ENCODE peak calls at places on chromosomes 12 and 14, in nine cellular contexts. One of them, this sample, is unnamed. For H3K9me3, the result is how much of the 10 kb centered on the place peaks cover.

GRCh38 chr12:53530056-53530455 is 22.8 kb upstream of the NPFF start:
- DNase-seq in IMR-90: no peak
- DNase-seq in suprapubic skin: no peak
- DNase-seq in RWPE2: no peak
- DNase-seq in psoas muscle: no peak
- DNase-seq in A549: no peak
- DNase-seq in testis: no peak
- DNase-seq in PC-9: no peak
- DNase-seq in pancreas: no peak
- DNase-seq in this sample: no peak

GRCh38 chr12:126347421-126347820 is 1282.2 kb downstream of the AACS start:
- DNase-seq in IMR-90: no peak
- DNase-seq in suprapubic skin: no peak
- DNase-seq in RWPE2: no peak
- DNase-seq in psoas muscle: no peak
- DNase-seq in A549: no peak
- DNase-seq in testis: no peak
- DNase-seq in PC-9: no peak
- DNase-seq in pancreas: no peak
- DNase-seq in this sample: no peak

GRCh38 chr12:116172224-116172849 is 105.2 kb downstream of the MED13L start:
- DNase-seq in IMR-90: no peak
- DNase-seq in suprapubic skin: no peak
- DNase-seq in RWPE2: no peak
- DNase-seq in psoas muscle: no peak
- DNase-seq in A549: no peak
- DNase-seq in testis: no peak
- DNase-seq in PC-9: peak
- DNase-seq in pancreas: no peak
- DNase-seq in this sample: no peak

GRCh38 chr12:96719671-96720362 is 187.2 kb upstream of the NEDD1 start:
- DNase-seq in IMR-90: peak
- DNase-seq in suprapubic skin: no peak
- DNase-seq in RWPE2: no peak
- DNase-seq in psoas muscle: no peak
- DNase-seq in A549: no peak
- DNase-seq in testis: no peak
- DNase-seq in PC-9: no peak
- DNase-seq in pancreas: peak
- DNase-seq in this sample: no peak

GRCh38 chr14:68704736-68705720 is 87.8 kb downstream of the ZFP36L1 start:
- DNase-seq in IMR-90: peak
- DNase-seq in suprapubic skin: peak
- DNase-seq in RWPE2: no peak
- DNase-seq in psoas muscle: no peak
- DNase-seq in A549: no peak
- DNase-seq in testis: peak
- DNase-seq in PC-9: peak
- DNase-seq in pancreas: no peak
- DNase-seq in this sample: no peak

GRCh38 chr12:29198901-29199300 is 49.8 kb downstream of the FAR2 start:
- DNase-seq in IMR-90: no peak
- DNase-seq in suprapubic skin: no peak
- DNase-seq in RWPE2: no peak
- DNase-seq in psoas muscle: no peak
- DNase-seq in A549: no peak
- DNase-seq in testis: no peak
- DNase-seq in PC-9: no peak
- DNase-seq in pancreas: no peak
- DNase-seq in this sample: no peak

GRCh38 chr12:34402899-34403705 is 380.8 kb downstream of the ALG10 start:
- DNase-seq in IMR-90: no peak
- DNase-seq in suprapubic skin: peak
- DNase-seq in RWPE2: peak
- DNase-seq in psoas muscle: peak
- DNase-seq in A549: no peak
- DNase-seq in testis: peak
- DNase-seq in PC-9: no peak
- DNase-seq in pancreas: peak
- DNase-seq in this sample: peak

GRCh38 chr12:57887631-57888406 is 41.3 kb upstream of the CTDSP2 start:
- DNase-seq in IMR-90: peak
- DNase-seq in suprapubic skin: no peak
- DNase-seq in RWPE2: no peak
- DNase-seq in psoas muscle: no peak
- DNase-seq in A549: no peak
- DNase-seq in testis: no peak
- DNase-seq in PC-9: peak
- DNase-seq in pancreas: no peak
- DNase-seq in this sample: no peak

GRCh38 chr14:69049675-69050074 is 70.6 kb upstream of the ACTN1 start:
- DNase-seq in IMR-90: peak
- DNase-seq in suprapubic skin: no peak
- DNase-seq in RWPE2: no peak
- DNase-seq in psoas muscle: no peak
- DNase-seq in A549: no peak
- DNase-seq in testis: peak
- DNase-seq in PC-9: no peak
- DNase-seq in pancreas: no peak
- DNase-seq in this sample: no peak

GRCh38 chr12:12976366-12976765 is 23.7 kb downstream of the HEBP1 start:
- DNase-seq in IMR-90: peak
- DNase-seq in suprapubic skin: no peak
- DNase-seq in RWPE2: no peak
- DNase-seq in psoas muscle: no peak
- DNase-seq in A549: peak
- DNase-seq in testis: no peak
- DNase-seq in PC-9: no peak
- DNase-seq in pancreas: no peak
- DNase-seq in this sample: no peak

GRCh38 chr12:3204143-3204542 is 127.0 kb downstream of the TSPAN9 start:
- DNase-seq in IMR-90: no peak
- DNase-seq in suprapubic skin: no peak
- DNase-seq in RWPE2: no peak
- DNase-seq in psoas muscle: no peak
- DNase-seq in A549: no peak
- DNase-seq in testis: no peak
- DNase-seq in PC-9: no peak
- DNase-seq in pancreas: no peak
- DNase-seq in this sample: no peak

GRCh38 chr14:99242816-99243795 is 28.9 kb downstream of the BCL11B start:
- DNase-seq in IMR-90: no peak
- DNase-seq in suprapubic skin: no peak
- DNase-seq in RWPE2: no peak
- DNase-seq in psoas muscle: no peak
- DNase-seq in A549: no peak
- DNase-seq in testis: no peak
- DNase-seq in PC-9: no peak
- DNase-seq in pancreas: no peak
- DNase-seq in this sample: no peak

GRCh38 chr12:79710707-79711483 is 20.1 kb upstream of the PAWR start:
- DNase-seq in IMR-90: no peak
- DNase-seq in suprapubic skin: no peak
- DNase-seq in RWPE2: no peak
- DNase-seq in psoas muscle: no peak
- DNase-seq in A549: no peak
- DNase-seq in testis: no peak
- DNase-seq in PC-9: peak
- DNase-seq in pancreas: no peak
- DNase-seq in this sample: no peak

GRCh38 chr12:3069714-3070113 is 7.5 kb upstream of the TSPAN9 start:
- DNase-seq in IMR-90: no peak
- DNase-seq in suprapubic skin: no peak
- DNase-seq in RWPE2: no peak
- DNase-seq in psoas muscle: no peak
- DNase-seq in A549: no peak
- DNase-seq in testis: no peak
- DNase-seq in PC-9: no peak
- DNase-seq in pancreas: no peak
- DNase-seq in this sample: no peak

GRCh38 chr14:84399296-84399910 is 1130.5 kb upstream of the FLRT2 start:
- DNase-seq in IMR-90: no peak
- DNase-seq in suprapubic skin: no peak
- DNase-seq in RWPE2: no peak
- DNase-seq in psoas muscle: no peak
- DNase-seq in A549: no peak
- DNase-seq in testis: peak
- DNase-seq in PC-9: no peak
- DNase-seq in pancreas: no peak
- DNase-seq in this sample: no peak

GRCh38 chr14:105204206-105204930 is 23.3 kb upstream of the NUDT14 start:
- DNase-seq in IMR-90: no peak
- DNase-seq in suprapubic skin: no peak
- DNase-seq in RWPE2: no peak
- DNase-seq in psoas muscle: peak
- DNase-seq in A549: no peak
- DNase-seq in testis: peak
- DNase-seq in PC-9: peak
- DNase-seq in pancreas: peak
- DNase-seq in this sample: peak

GRCh38 chr14:92582706-92583452 is 69.3 kb downstream of the RIN3 start:
- DNase-seq in IMR-90: no peak
- DNase-seq in suprapubic skin: no peak
- DNase-seq in RWPE2: no peak
- DNase-seq in psoas muscle: no peak
- DNase-seq in A549: no peak
- DNase-seq in testis: no peak
- DNase-seq in PC-9: no peak
- DNase-seq in pancreas: no peak
- DNase-seq in this sample: no peak

GRCh38 chr14:103207038-103207403 is 83.8 kb downstream of the TNFAIP2 start:
- DNase-seq in IMR-90: no peak
- DNase-seq in suprapubic skin: peak
- DNase-seq in RWPE2: peak
- DNase-seq in psoas muscle: peak
- DNase-seq in A549: no peak
- DNase-seq in testis: peak
- DNase-seq in PC-9: peak
- DNase-seq in pancreas: peak
- DNase-seq in this sample: peak

GRCh38 chr14:105525861-105526780 is at the start of gene TMEM121:
- DNase-seq in IMR-90: no peak
- DNase-seq in suprapubic skin: peak
- DNase-seq in RWPE2: peak
- DNase-seq in psoas muscle: peak
- DNase-seq in A549: peak
- DNase-seq in testis: peak
- DNase-seq in PC-9: peak
- DNase-seq in pancreas: no peak
- DNase-seq in this sample: no peak

DNA sequence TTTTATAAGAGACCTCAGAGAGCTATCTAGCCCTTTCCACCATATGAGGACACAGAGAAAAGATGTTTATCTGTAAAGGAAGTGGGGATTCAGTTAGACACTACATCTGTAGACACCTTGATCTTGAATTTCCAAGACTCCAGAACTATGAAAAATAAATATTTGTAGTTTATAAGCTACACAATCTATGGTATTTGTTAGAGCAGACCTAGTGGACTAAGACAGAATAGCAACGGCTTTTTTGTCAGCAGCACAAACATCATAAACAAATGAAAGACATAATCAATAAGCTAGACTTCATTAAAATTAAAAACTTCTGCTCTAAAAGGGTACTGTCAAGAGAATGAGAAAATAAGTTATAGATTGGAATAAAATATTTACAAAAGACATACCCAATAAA is 810.1 kb downstream of the FSCB start:
- DNase-seq in IMR-90: no peak
- DNase-seq in suprapubic skin: no peak
- DNase-seq in RWPE2: no peak
- DNase-seq in psoas muscle: no peak
- DNase-seq in A549: no peak
- DNase-seq in testis: no peak
- DNase-seq in PC-9: no peak
- DNase-seq in pancreas: no peak
- DNase-seq in this sample: no peak
- TF ChIP-seq CTCF in IMR-90: no peak
- TF ChIP-seq CTCF in suprapubic skin: no peak
- TF ChIP-seq CTCF in RWPE2: peak
- TF ChIP-seq CTCF in psoas muscle: no peak
- TF ChIP-seq CTCF in A549: no peak
- TF ChIP-seq CTCF in testis: no peak
- TF ChIP-seq CTCF in PC-9: no peak
- TF ChIP-seq CTCF in pancreas: no peak
- TF ChIP-seq CTCF in this sample: no peak

GRCh38 chr14:29078810-29079522 is 312.4 kb downstream of the FOXG1 start:
- DNase-seq in IMR-90: no peak
- DNase-seq in suprapubic skin: no peak
- DNase-seq in RWPE2: no peak
- DNase-seq in psoas muscle: no peak
- DNase-seq in A549: no peak
- DNase-seq in testis: no peak
- DNase-seq in PC-9: no peak
- DNase-seq in pancreas: no peak
- DNase-seq in this sample: no peak

DNA sequence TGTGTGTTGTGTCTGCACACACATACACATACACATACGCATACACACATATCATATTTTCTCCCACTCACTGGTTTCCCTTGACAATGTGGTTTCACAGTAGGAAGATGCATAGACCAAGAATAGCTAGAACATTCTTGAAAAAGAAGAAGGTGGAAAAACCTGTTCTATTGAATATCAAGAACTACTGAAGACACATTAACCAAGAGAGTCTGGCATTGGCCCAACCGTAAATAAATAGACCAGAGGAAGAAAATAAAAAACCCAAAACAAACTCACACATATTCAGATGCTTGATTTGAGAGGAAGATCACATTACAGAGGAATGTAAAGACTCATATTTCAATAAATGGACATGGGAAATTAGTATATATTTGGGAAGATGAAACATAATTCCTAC is 311.3 kb downstream of the FOXG1 start:
- DNase-seq in IMR-90: no peak
- DNase-seq in suprapubic skin: no peak
- DNase-seq in RWPE2: no peak
- DNase-seq in psoas muscle: no peak
- DNase-seq in A549: no peak
- DNase-seq in testis: no peak
- DNase-seq in PC-9: no peak
- DNase-seq in pancreas: no peak
- DNase-seq in this sample: no peak
- H3K9me3 ChIP-seq in IMR-90: under half
- H3K9me3 ChIP-seq in suprapubic skin: under half
- H3K9me3 ChIP-seq in RWPE2: under half
- H3K9me3 ChIP-seq in psoas muscle: under half
- H3K9me3 ChIP-seq in A549: under half
- H3K9me3 ChIP-seq in testis: under half
- H3K9me3 ChIP-seq in PC-9: under half
- H3K9me3 ChIP-seq in pancreas: under half
- H3K9me3 ChIP-seq in this sample: under half

GRCh38 chr14:58401587-58401986 is 5.9 kb downstream of the TOMM20L start:
- DNase-seq in IMR-90: no peak
- DNase-seq in suprapubic skin: no peak
- DNase-seq in RWPE2: no peak
- DNase-seq in psoas muscle: no peak
- DNase-seq in A549: no peak
- DNase-seq in testis: no peak
- DNase-seq in PC-9: no peak
- DNase-seq in pancreas: no peak
- DNase-seq in this sample: no peak
- TF ChIP-seq CTCF in IMR-90: no peak
- TF ChIP-seq CTCF in suprapubic skin: no peak
- TF ChIP-seq CTCF in RWPE2: peak
- TF ChIP-seq CTCF in psoas muscle: no peak
- TF ChIP-seq CTCF in A549: peak
- TF ChIP-seq CTCF in testis: no peak
- TF ChIP-seq CTCF in PC-9: no peak
- TF ChIP-seq CTCF in pancreas: no peak
- TF ChIP-seq CTCF in this sample: no peak

GRCh38 chr12:133202493-133203343 is 21.4 kb downstream of the ZNF268 start:
- DNase-seq in IMR-90: no peak
- DNase-seq in suprapubic skin: no peak
- DNase-seq in RWPE2: no peak
- DNase-seq in psoas muscle: no peak
- DNase-seq in A549: no peak
- DNase-seq in testis: no peak
- DNase-seq in PC-9: no peak
- DNase-seq in pancreas: no peak
- DNase-seq in this sample: no peak
- H3K9me3 ChIP-seq in IMR-90: half or more
- H3K9me3 ChIP-seq in suprapubic skin: half or more
- H3K9me3 ChIP-seq in RWPE2: half or more
- H3K9me3 ChIP-seq in psoas muscle: half or more
- H3K9me3 ChIP-seq in A549: half or more
- H3K9me3 ChIP-seq in testis: under half
- H3K9me3 ChIP-seq in PC-9: half or more
- H3K9me3 ChIP-seq in pancreas: under half
- H3K9me3 ChIP-seq in this sample: half or more